ENCODE peak calls at places on chromosomes 1 and 21, in seven cellular contexts. A, J, U, Y, H, G and D are unnamed samples.

GRCh38 chr1:87227651-87228050 is 101.0 kb upstream of the LMO4 start:
- DNase-seq in G (no peak), Y (no peak), J (no peak), A (no peak), H (no peak), U (no peak), D (no peak)

GRCh38 chr1:208159542-208160258 is 84.5 kb downstream of the PLXNA2 start:
- DNase-seq in J (peak), G (no peak), U (peak), A (no peak), Y (no peak), H (peak), D (no peak)

GRCh38 chr1:76433528-76433927 is 359.0 kb downstream of the ST6GALNAC3 start:
- DNase-seq in J (no peak), A (no peak), G (no peak), Y (no peak), H (peak), U (no peak), D (no peak)

GRCh38 chr1:55338448-55338820 is 123.3 kb upstream of the USP24 start:
- DNase-seq in J (no peak), A (no peak), H (no peak), U (no peak), Y (no peak), G (no peak), D (no peak)

GRCh38 chr1:118075116-118075515 is 109.9 kb downstream of the SPAG17 start:
- DNase-seq in G (no peak), Y (no peak), U (no peak), H (peak), J (no peak), A (no peak), D (no peak)

GRCh38 chr1:236716160-236716559 is 29.9 kb downstream of the ACTN2 start:
- DNase-seq in A (no peak), Y (no peak), H (no peak), U (no peak), J (no peak), G (no peak), D (no peak)

GRCh38 chr1:145962157-145963102 is 1.9 kb downstream of the ANKRD34A start:
- DNase-seq in A (no peak), G (no peak), U (no peak), Y (no peak), H (no peak), J (no peak), D (no peak)

GRCh38 chr1:88683516-88683847 is 591 bp upstream of the PKN2 start:
- DNase-seq in G (no peak), A (peak), Y (no peak), J (no peak), H (peak), U (peak), D (no peak)

GRCh38 chr1:2847086-2847850 is 45.8 kb upstream of the TTC34 start:
- DNase-seq in H (no peak), G (no peak), A (no peak), Y (no peak), U (no peak), J (no peak), D (no peak)

GRCh38 chr21:16650984-16651383 is 861.9 kb upstream of the CXADR start:
- DNase-seq in Y (no peak), U (no peak), J (no peak), H (no peak), A (no peak), G (no peak), D (no peak)

GRCh38 chr1:200302893-200303250 is 107.0 kb downstream of the ZNF281 start:
- DNase-seq in G (no peak), H (peak), A (no peak), J (no peak), U (no peak), Y (no peak), D (no peak)

GRCh38 chr1:9442266-9442846 is 96.9 kb upstream of the SLC25A33 start:
- DNase-seq in J (no peak), G (no peak), H (peak), U (no peak), Y (no peak), A (no peak), D (no peak)

GRCh38 chr1:246182149-246182851 is 324.8 kb downstream of the SMYD3 start:
- DNase-seq in J (no peak), U (no peak), G (no peak), A (no peak), Y (no peak), H (no peak), D (no peak)

GRCh38 chr21:33478858-33479678 is 706 bp downstream of the TMEM50B start:
- DNase-seq in Y (no peak), J (no peak), G (no peak), U (no peak), H (peak), A (peak), D (no peak)

GRCh38 chr1:162206749-162207635 is 137.5 kb downstream of the NOS1AP start:
- DNase-seq in U (no peak), G (peak), J (no peak), Y (no peak), A (no peak), H (no peak), D (no peak)

GRCh38 chr1:90386899-90387334 is 330.2 kb downstream of the BARHL2 start:
- DNase-seq in H (peak), U (no peak), Y (no peak), J (no peak), A (no peak), G (no peak), D (no peak)

GRCh38 chr21:26719750-26720149 is 125.5 kb downstream of the ADAMTS1 start:
- DNase-seq in G (no peak), A (no peak), H (no peak), U (no peak), Y (no peak), J (no peak), D (no peak)

GRCh38 chr21:15638856-15639549 is 90.8 kb upstream of the USP25 start:
- DNase-seq in J (no peak), G (no peak), Y (no peak), A (no peak), H (peak), U (no peak), D (no peak)

GRCh38 chr1:198713081-198713480 is 74.2 kb downstream of the PTPRC start:
- DNase-seq in U (peak), A (no peak), Y (no peak), G (no peak), J (peak), H (peak), D (no peak)

GRCh38 chr1:117049857-117050256 is 10.3 kb upstream of the TTF2 start:
- DNase-seq in U (no peak), A (no peak), J (no peak), G (no peak), H (no peak), Y (no peak), D (no peak)

GRCh38 chr1:41532206-41532975 is 47.9 kb upstream of the EDN2 start:
- DNase-seq in Y (peak), J (no peak), A (peak), U (no peak), G (no peak), H (no peak), D (no peak)

GRCh38 chr1:14371806-14372497 is 226.5 kb upstream of the KAZN start:
- DNase-seq in U (no peak), H (no peak), Y (no peak), A (no peak), G (no peak), J (no peak), D (no peak)

GRCh38 chr1:173267453-173267945 is 60.4 kb upstream of the TNFSF4 start:
- DNase-seq in J (no peak), G (no peak), H (peak), Y (no peak), A (no peak), U (peak), D (no peak)

GRCh38 chr1:44543816-44544185 is 130.5 kb downstream of the TMEM53 start:
- DNase-seq in U (no peak), H (no peak), J (no peak), A (peak), Y (no peak), G (no peak), D (no peak)

GRCh38 chr1:44542415-44543063 is 131.7 kb downstream of the TMEM53 start:
- DNase-seq in G (no peak), A (no peak), H (no peak), J (no peak), Y (no peak), U (no peak), D (peak)

GRCh38 chr1:44544960-44545359 is 129.3 kb downstream of the TMEM53 start:
- DNase-seq in G (no peak), U (no peak), A (peak), J (no peak), Y (no peak), H (no peak), D (no peak)

GRCh38 chr1:44545961-44546360 is 128.3 kb downstream of the TMEM53 start:
- DNase-seq in J (no peak), U (no peak), A (no peak), G (no peak), Y (no peak), H (no peak), D (no peak)

DNA sequence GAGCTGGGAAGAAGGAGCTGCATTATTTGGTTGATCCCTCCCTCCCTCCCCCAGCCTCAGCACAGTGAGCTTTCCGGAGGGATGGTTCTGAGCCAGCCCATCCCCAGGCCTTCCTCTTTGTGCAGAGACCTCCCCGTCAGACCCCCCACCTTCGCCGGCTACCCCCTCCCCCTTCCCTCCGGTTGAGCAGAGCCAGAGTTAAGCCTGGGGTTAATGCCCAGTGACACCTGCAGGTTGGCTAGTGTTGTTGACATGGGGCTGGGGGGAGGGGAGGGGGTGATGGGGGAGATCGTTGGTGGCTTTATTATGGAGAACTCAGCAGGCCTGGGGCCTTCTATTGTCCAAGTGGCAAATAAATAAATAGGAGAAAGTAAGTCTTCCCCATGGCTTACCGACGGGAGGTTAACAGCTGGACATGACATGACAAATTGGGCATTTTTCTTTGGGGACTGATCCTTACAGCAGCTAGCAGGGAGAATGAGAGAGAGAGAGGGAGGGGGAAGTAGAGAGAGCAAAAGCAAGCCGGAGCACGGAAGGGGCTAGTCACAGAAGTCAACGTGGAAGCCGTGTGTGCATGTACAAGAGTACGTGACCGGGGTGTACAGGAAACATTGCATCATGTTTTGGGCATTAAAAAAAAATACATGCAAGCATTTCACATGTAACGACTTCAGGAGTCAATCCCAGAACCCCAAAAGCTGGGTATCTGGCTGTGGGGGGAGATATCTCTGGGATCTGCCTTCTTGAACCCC is 131.0 kb downstream of the TMEM53 start:
- DNase-seq in G (no peak), A (no peak), H (no peak), U (no peak), J (no peak), Y (no peak), D (peak)
- TF ChIP-seq CTCF in G (no peak), A (no peak), H (no peak), U (no peak), J (no peak), Y (no peak), D (no peak)

GRCh38 chr1:156479093-156480014 is 21.2 kb downstream of the MEF2D start:
- DNase-seq in G (no peak), J (no peak), Y (no peak), H (no peak), U (no peak), A (no peak), D (no peak)

GRCh38 chr1:156478250-156478627 is 22.3 kb downstream of the MEF2D start:
- DNase-seq in J (no peak), G (no peak), U (no peak), Y (no peak), A (no peak), H (no peak), D (no peak)

GRCh38 chr1:156481527-156481926 is 19.0 kb downstream of the MEF2D start:
- DNase-seq in H (no peak), U (no peak), A (no peak), J (no peak), Y (no peak), G (no peak), D (no peak)

GRCh38 chr1:156480411-156481192 is 20.0 kb downstream of the MEF2D start:
- DNase-seq in A (no peak), U (no peak), G (no peak), J (no peak), Y (no peak), H (peak), D (peak)

GRCh38 chr1:156480015-156480368 is 20.6 kb downstream of the MEF2D start:
- DNase-seq in J (no peak), U (no peak), G (no peak), H (no peak), A (no peak), Y (no peak), D (no peak)
- TF ChIP-seq CTCF in J (no peak), U (peak), G (no peak), H (peak), A (no peak), Y (no peak), D (no peak)

DNA sequence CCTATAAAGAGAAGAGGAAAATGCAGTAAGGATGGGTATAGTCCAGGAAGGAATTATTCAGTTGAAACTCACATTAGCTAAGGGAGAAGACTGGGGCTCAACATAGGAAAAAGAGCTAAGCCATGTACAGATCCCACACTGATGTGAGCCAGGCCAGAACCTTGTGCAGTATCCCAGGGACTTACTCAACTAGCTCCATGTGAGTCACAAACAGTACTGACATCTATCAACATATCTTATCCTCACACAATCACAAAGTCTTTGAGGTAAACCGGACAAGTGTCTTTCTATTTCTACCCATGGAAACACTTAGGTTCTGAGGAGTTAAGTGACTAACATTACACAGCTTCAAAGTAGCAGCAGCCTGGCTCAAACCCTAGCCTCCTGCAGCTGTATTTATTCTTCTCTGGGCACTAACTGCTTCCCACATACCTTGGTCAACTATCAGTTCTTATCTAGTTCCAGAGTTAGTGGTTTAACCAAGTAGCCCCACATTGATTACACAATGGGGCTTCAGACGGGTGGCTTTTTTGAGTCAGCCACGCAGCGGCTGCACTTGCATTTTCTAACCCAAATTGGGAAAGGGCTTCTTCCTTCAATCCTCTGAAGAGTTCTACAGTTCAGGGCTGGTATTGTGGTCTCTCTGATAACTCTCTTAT is 9.5 kb downstream of the CD5L start:
- DNase-seq in U (no peak), G (no peak), H (no peak), Y (no peak), J (no peak), A (no peak), D (no peak)
- TF ChIP-seq CTCF in U (no peak), G (no peak), H (no peak), Y (no peak), J (no peak), A (no peak), D (no peak)

DNA sequence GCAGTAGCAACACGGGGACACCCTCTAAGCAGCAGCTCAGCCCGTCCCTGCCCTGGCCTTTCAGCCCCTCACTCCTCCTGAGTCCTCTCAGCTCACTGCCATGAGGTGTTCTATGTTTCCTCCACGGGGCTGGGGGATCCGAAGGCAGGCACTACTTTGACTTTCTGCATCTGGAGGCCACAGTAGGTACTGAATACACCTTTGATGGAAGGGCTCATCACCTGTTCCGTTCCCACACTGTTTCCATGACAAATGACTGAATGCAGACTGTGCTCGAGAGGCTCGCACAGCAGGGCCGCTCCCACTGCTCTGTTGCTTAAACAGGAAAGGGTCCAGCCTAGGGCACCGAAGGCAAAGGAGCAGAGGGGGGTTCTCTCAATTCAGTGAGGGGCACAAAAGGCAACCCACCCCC is 77.6 kb upstream of the DNAH14 start:
- DNase-seq in Y (no peak), J (no peak), A (no peak), H (no peak), G (no peak), U (no peak), D (no peak)
- TF ChIP-seq CTCF in Y (no peak), J (no peak), A (no peak), H (no peak), G (no peak), U (no peak), D (no peak)

DNA sequence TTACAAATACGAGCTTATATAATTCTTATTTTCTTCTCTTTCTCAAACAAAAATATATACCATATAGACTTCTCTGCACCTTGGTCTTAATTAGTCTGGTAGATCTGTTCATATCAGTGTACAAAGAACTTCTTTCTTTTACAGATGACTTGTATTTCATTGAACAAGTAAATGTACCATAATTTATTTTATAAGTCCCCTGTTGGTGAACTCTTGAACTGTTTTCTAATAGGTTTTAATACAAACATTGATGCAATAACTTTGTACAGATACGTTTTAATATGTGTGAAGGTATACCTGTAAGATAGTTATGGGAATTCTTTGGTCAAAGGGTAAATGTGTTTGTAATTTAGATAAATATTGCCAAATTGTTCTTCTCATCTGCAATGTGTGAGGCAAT is 28.4 kb downstream of the GPR88 start:
- DNase-seq in U (no peak), Y (no peak), H (no peak), A (no peak), G (no peak), J (no peak), D (no peak)
- TF ChIP-seq CTCF in U (no peak), Y (no peak), H (no peak), A (no peak), G (no peak), J (no peak), D (no peak)

GRCh38 chr1:112722601-112723510 is 7.7 kb upstream of the PPM1J start:
- DNase-seq in A (peak), Y (no peak), J (no peak), G (no peak), H (peak), U (no peak), D (peak)
- TF ChIP-seq CTCF in A (no peak), Y (no peak), J (peak), G (no peak), H (peak), U (no peak), D (no peak)

DNA sequence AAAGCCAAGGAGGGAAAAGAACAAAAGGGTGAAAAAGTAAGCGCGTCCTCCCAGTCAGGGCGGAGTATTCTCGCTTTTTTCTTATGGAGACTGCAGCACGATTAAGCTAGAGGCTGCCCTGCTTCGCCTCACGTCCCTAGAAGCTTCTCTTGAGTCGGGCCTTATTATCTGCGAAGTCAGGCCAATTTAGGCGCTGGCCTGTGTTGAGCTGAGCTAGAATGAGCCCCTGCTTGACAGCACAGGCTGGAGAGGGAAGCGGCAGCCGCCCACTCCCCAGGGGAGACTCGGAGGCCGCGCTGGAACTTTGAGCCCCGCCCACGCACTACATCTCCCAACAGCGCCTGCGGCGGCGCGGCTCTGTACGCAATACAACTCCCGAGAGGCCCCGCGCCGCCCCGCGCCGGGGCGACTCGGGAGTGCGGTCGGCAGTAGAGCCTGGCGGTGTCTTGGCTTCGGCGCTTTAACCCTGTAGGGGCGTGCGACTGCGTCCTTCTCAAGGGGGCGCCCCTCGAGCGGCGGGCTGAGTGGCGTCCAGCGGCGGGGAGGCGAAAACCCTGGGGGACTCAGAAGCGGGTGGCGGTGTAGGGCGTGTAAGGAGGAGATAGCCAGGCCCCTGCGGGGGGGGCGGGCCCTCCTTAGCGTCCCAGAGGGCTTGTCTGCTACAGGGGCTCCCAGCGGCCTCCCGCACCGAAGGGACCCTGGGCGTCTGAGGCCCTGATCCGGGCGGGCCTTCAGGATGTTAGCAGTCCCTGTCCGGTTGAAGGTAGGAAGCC is 888 bp downstream of the ZNF436 start:
- DNase-seq in U (no peak), A (peak), Y (peak), H (peak), G (peak), J (peak), D (no peak)
- TF ChIP-seq CTCF in U (no peak), A (no peak), Y (no peak), H (peak), G (no peak), J (peak), D (peak)